ENCODE peak calls at places on chromosome 4, in ten cellular contexts. Z is ACHN; R is adipocyte; A is small intestine; D is NCI-H460; E is T-helper 17 cell; J is heart right ventricle; Q is mesenchymal stem cell; V is activated effector memory CD4-positive, alpha-beta T cell treated with Interleukin-2 at 50 U/mL for 16 hours; G is stimulated activated CD8-positive, alpha-beta memory T cell treated with anti-CD3 and anti-CD28 coated beads, Interleukin-7, amount 100 ng/mL, for 24 hours. U is an unnamed sample.

GRCh38 chr4:140163029-140163810 is 9.2 kb upstream of the MAML3 start:
- DNase-seq in Z (no peak), R (peak), A (no peak), D (no peak), E (no peak), J (no peak), Q (no peak), V (no peak), G (no peak), U (no peak)

GRCh38 chr4:143531368-143531767 is 17.9 kb downstream of the SMARCA5 start:
- DNase-seq in Z (peak), R (peak), A (no peak), D (no peak), E (no peak), J (no peak), Q (peak), V (no peak), G (no peak), U (no peak)

GRCh38 chr4:41141910-41142309 is 72.4 kb downstream of the APBB2 start:
- DNase-seq in Z (peak), R (peak), A (no peak), D (no peak), E (no peak), J (no peak), Q (peak), V (no peak), G (no peak), U (no peak)

GRCh38 chr4:74653331-74654229 is 140.7 kb downstream of the BTC start:
- DNase-seq in Z (peak), R (no peak), A (no peak), D (no peak), E (no peak), J (no peak), Q (no peak), V (no peak), G (no peak), U (no peak)

GRCh38 chr4:97404876-97405523 is 738.3 kb downstream of the STPG2 start:
- DNase-seq in Z (peak), R (no peak), A (no peak), D (no peak), E (no peak), J (no peak), Q (no peak), V (no peak), G (no peak), U (no peak)

GRCh38 chr4:8167291-8167690 is 8.7 kb upstream of the ABLIM2 start:
- DNase-seq in Z (no peak), R (no peak), A (no peak), D (no peak), E (no peak), J (no peak), Q (no peak), V (no peak), G (no peak), U (no peak)

GRCh38 chr4:80183196-80184052 is 13.9 kb upstream of the PRDM8 start:
- DNase-seq in Z (peak), R (no peak), A (no peak), D (no peak), E (peak), J (no peak), Q (no peak), V (no peak), G (no peak), U (no peak)

GRCh38 chr4:74033721-74034120 is 4.8 kb downstream of the CXCL3 start:
- DNase-seq in Z (no peak), R (peak), A (no peak), D (no peak), E (no peak), J (no peak), Q (no peak), V (no peak), G (no peak), U (no peak)

GRCh38 chr4:85457752-85458467 is 17.0 kb upstream of the ARHGAP24 start:
- DNase-seq in Z (no peak), R (no peak), A (peak), D (no peak), E (no peak), J (no peak), Q (peak), V (no peak), G (no peak), U (no peak)